ENCODE peak calls at places on chromosomes 12 and 14, in four cellular contexts. M, N, S and R are unnamed samples.

GRCh38 chr12:65634061-65634460 is 190.2 kb upstream of the HMGA2 start:
- DNase-seq in M (no peak), N (no peak), S (no peak), R (no peak)

GRCh38 chr12:57086951-57087688 is 1.8 kb upstream of the NAB2 start:
- DNase-seq in M (peak), N (no peak), S (peak), R (peak)

GRCh38 chr14:32542507-32542906 is 213.4 kb downstream of the AKAP6 start:
- DNase-seq in M (peak), N (no peak), S (peak), R (no peak)

GRCh38 chr12:78271546-78271945 is 440.9 kb downstream of the NAV3 start:
- DNase-seq in M (peak), N (no peak), S (no peak), R (no peak)

GRCh38 chr12:104524026-104524425 is 67.3 kb downstream of the CHST11 start:
- DNase-seq in M (no peak), N (no peak), S (no peak), R (no peak)

GRCh38 chr12:70393787-70394519 is 27.9 kb downstream of the KCNMB4 start:
- DNase-seq in M (peak), N (no peak), S (no peak), R (peak)

GRCh38 chr12:113980537-113981337 is 14.6 kb upstream of the RBM19 start:
- DNase-seq in M (peak), N (peak), S (peak), R (peak)

GRCh38 chr14:23381871-23382270 is 5.0 kb downstream of the CMTM5 start:
- DNase-seq in M (no peak), N (no peak), S (no peak), R (no peak)

GRCh38 chr14:89771251-89771650 is 183.3 kb downstream of the EFCAB11 start:
- DNase-seq in M (peak), N (no peak), S (no peak), R (peak)

GRCh38 chr14:29156096-29156495 is 389.5 kb downstream of the FOXG1 start:
- DNase-seq in M (no peak), N (no peak), S (no peak), R (no peak)

GRCh38 chr14:105178069-105178867 is 2.8 kb downstream of the NUDT14 start:
- DNase-seq in M (no peak), N (no peak), S (no peak), R (no peak)

GRCh38 chr14:50260511-50260910 is 29.1 kb upstream of the SOS2 start:
- DNase-seq in M (peak), N (no peak), S (no peak), R (peak)